ENCODE peak calls at places on chromosome 18, in four cellular contexts. Y is M059J; S is activated CD4-positive, CD25-positive, alpha-beta regulatory T cell; T is glomerular endothelial cell. H is an unnamed sample.

GRCh38 chr18:33372442-33372841 is 68.1 kb downstream of the CCDC178 start:
- DNase-seq in S (no peak), T (no peak), Y (no peak), H (no peak)

GRCh38 chr18:777021-777420 is 35.0 kb downstream of the YES1 start:
- DNase-seq in T (no peak), Y (peak), S (no peak), H (no peak)

GRCh38 chr18:52288403-52289004 is 51.5 kb upstream of the DCC start:
- DNase-seq in T (no peak), S (no peak), Y (no peak), H (no peak)

GRCh38 chr18:53018791-53019190 is 678.8 kb downstream of the DCC start:
- DNase-seq in S (no peak), Y (no peak), T (no peak), H (no peak)

GRCh38 chr18:67733094-67733493 is 216.6 kb upstream of the DSEL start:
- DNase-seq in T (no peak), Y (peak), S (no peak), H (no peak)

GRCh38 chr18:11747731-11748130 is 58.7 kb downstream of the GNAL start:
- DNase-seq in T (no peak), S (no peak), Y (no peak), H (no peak)

GRCh38 chr18:78893396-78894305 is 86.0 kb upstream of the SALL3 start:
- DNase-seq in T (no peak), S (no peak), Y (no peak), H (no peak)

GRCh38 chr18:68604256-68604655 is 110.7 kb downstream of the TMX3 start:
- DNase-seq in S (no peak), Y (no peak), T (no peak), H (no peak)

GRCh38 chr18:8299054-8299708 is 310.1 kb upstream of the RAB12 start:
- DNase-seq in S (no peak), T (no peak), Y (no peak), H (no peak)

GRCh38 chr18:68461635-68462034 is 253.3 kb downstream of the TMX3 start:
- DNase-seq in T (no peak), Y (no peak), S (no peak), H (no peak)

GRCh38 chr18:68662779-68663178 is 52.1 kb downstream of the TMX3 start:
- DNase-seq in Y (peak), S (no peak), T (peak), H (no peak)

GRCh38 chr18:35756506-35757117 is 175.1 kb downstream of the GALNT1 start:
- DNase-seq in Y (peak), S (peak), T (peak), H (no peak)

GRCh38 chr18:74283255-74283554 is 8.6 kb downstream of the CYB5A start:
- DNase-seq in S (no peak), T (no peak), Y (no peak), H (no peak)

GRCh38 chr18:76395609-76396008 is 99.4 kb downstream of the ZNF516 start:
- DNase-seq in T (no peak), Y (no peak), S (no peak), H (no peak)

GRCh38 chr18:69951182-69951581 is 3.5 kb upstream of the CD226 start:
- DNase-seq in Y (peak), T (no peak), S (no peak), H (no peak)

GRCh38 chr18:36326771-36327170 is 29.3 kb downstream of the FHOD3 start:
- DNase-seq in T (no peak), S (no peak), Y (no peak), H (no peak)

GRCh38 chr18:45155526-45155925 is 459.8 kb upstream of the SLC14A2 start:
- DNase-seq in T (no peak), S (no peak), Y (peak), H (no peak)

H was measured in central memory CD8-positive, alpha-beta T cell.